ENCODE peak calls at places on chromosomes 1 and 21, in ten cellular contexts. T is cerebellum; C is stimulated activated CD8-positive, alpha-beta memory T cell treated with anti-CD3 and anti-CD28 coated beads, Interleukin-4, amount 100 ng/mL, for 1 hour; N is CD4-positive, alpha-beta memory T cell; W is thoracic aorta; D is skeletal muscle cell; X is RKO; B is left ventricle myocardium inferior; G is RWPE1; F is HFFc6. Y is an unnamed sample.

GRCh38 chr1:121558514-121558913 is 373.7 kb downstream of the SRGAP2C start:
- DNase-seq in T (no peak), C (no peak), N (no peak), W (no peak), D (peak), X (peak), B (no peak), G (peak), F (peak), Y (no peak)

GRCh38 chr1:64915381-64916274 is 50.7 kb downstream of the JAK1 start:
- DNase-seq in T (no peak), C (no peak), N (no peak), W (no peak), D (peak), X (no peak), B (no peak), G (peak), F (peak), Y (no peak)

GRCh38 chr21:32918467-32919140 is 107.1 kb upstream of the OLIG2 start:
- DNase-seq in T (no peak), C (no peak), N (no peak), W (no peak), D (no peak), X (no peak), B (no peak), G (no peak), F (no peak), Y (no peak)

GRCh38 chr21:39518055-39518844 is 66.5 kb downstream of the SH3BGR start:
- DNase-seq in T (peak), C (peak), N (peak), W (no peak), D (no peak), X (peak), B (no peak), G (peak), F (peak), Y (peak)

GRCh38 chr1:246803891-246804290 is 79.7 kb downstream of the SCCPDH start:
- DNase-seq in T (no peak), C (no peak), N (no peak), W (no peak), D (no peak), X (no peak), B (no peak), G (no peak), F (no peak), Y (no peak)

GRCh38 chr1:33382651-33383415 is 48.1 kb downstream of the PHC2 start:
- DNase-seq in T (no peak), C (no peak), N (no peak), W (no peak), D (no peak), X (no peak), B (no peak), G (no peak), F (no peak), Y (no peak)

GRCh38 chr21:41612674-41613250 is 104.8 kb upstream of the TMPRSS2 start:
- DNase-seq in T (peak), C (no peak), N (no peak), W (peak), D (peak), X (no peak), B (peak), G (peak), F (peak), Y (no peak)

GRCh38 chr1:89942825-89943658 is 51.9 kb upstream of the ZNF326 start:
- DNase-seq in T (no peak), C (no peak), N (no peak), W (no peak), D (no peak), X (no peak), B (no peak), G (peak), F (peak), Y (no peak)

GRCh38 chr1:66282343-66282852 is 251.6 kb upstream of the SGIP1 start:
- DNase-seq in T (no peak), C (no peak), N (peak), W (no peak), D (peak), X (peak), B (no peak), G (peak), F (peak), Y (peak)

GRCh38 chr1:2590233-2591141 is 3.9 kb downstream of the PRXL2B start:
- DNase-seq in T (no peak), C (no peak), N (no peak), W (no peak), D (no peak), X (no peak), B (no peak), G (no peak), F (no peak), Y (no peak)

GRCh38 chr21:39221282-39221996 is 38.2 kb upstream of the PSMG1 start:
- DNase-seq in T (no peak), C (no peak), N (no peak), W (no peak), D (no peak), X (no peak), B (no peak), G (no peak), F (no peak), Y (peak)

GRCh38 chr1:11691302-11691914 is at the start of gene DRAXIN:
- DNase-seq in T (no peak), C (no peak), N (peak), W (no peak), D (no peak), X (no peak), B (no peak), G (no peak), F (no peak), Y (peak)

GRCh38 chr1:6460349-6461236 is 5.4 kb downstream of the TNFRSF25 start:
- DNase-seq in T (no peak), C (peak), N (peak), W (no peak), D (no peak), X (no peak), B (no peak), G (no peak), F (no peak), Y (peak)

GRCh38 chr1:180301135-180301737 is 71.2 kb downstream of the LHX4 start:
- DNase-seq in T (no peak), C (no peak), N (no peak), W (no peak), D (no peak), X (no peak), B (no peak), G (no peak), F (peak), Y (no peak)

GRCh38 chr21:41446571-41446970 is 20.5 kb downstream of the MX1 start:
- DNase-seq in T (no peak), C (no peak), N (no peak), W (no peak), D (no peak), X (no peak), B (no peak), G (no peak), F (peak), Y (no peak)

GRCh38 chr1:239987103-239987745 is 104.5 kb upstream of the FMN2 start:
- DNase-seq in T (peak), C (no peak), N (no peak), W (no peak), D (peak), X (peak), B (no peak), G (no peak), F (peak), Y (no peak)

GRCh38 chr21:33273044-33273443 is 6.9 kb downstream of the IL10RB start:
- DNase-seq in T (no peak), C (no peak), N (no peak), W (no peak), D (no peak), X (no peak), B (no peak), G (no peak), F (no peak), Y (no peak)

Y was measured in CD8-positive, alpha-beta T cell.